ENCODE peak calls at places on chromosomes 11 and 22, in seven cellular contexts. E, X, M, Z, O, B and L are unnamed samples.

GRCh38 chr11:16925495-16926065 is 88.6 kb downstream of the PLEKHA7 start:
- DNase-seq in E (no peak), X (peak), M (no peak), Z (peak), O (peak), B (peak), L (peak)

GRCh38 chr11:68992743-68993255 is 12.0 kb upstream of the MRGPRD start:
- DNase-seq in E (no peak), X (no peak), M (no peak), Z (no peak), O (no peak), B (no peak), L (no peak)

GRCh38 chr22:25383278-25383820 is 163.9 kb downstream of the CRYBB2 start:
- DNase-seq in E (no peak), X (no peak), M (no peak), Z (no peak), O (no peak), B (no peak), L (no peak)

GRCh38 chr11:12995211-12995610 is 13.9 kb upstream of the RASSF10 start:
- DNase-seq in E (no peak), X (no peak), M (no peak), Z (no peak), O (no peak), B (no peak), L (no peak)

GRCh38 chr11:61082161-61082870 is 20.0 kb upstream of the CD5 start:
- DNase-seq in E (no peak), X (no peak), M (no peak), Z (no peak), O (peak), B (no peak), L (peak)

GRCh38 chr11:75035911-75036536 is 47.3 kb downstream of the NEU3 start:
- DNase-seq in E (no peak), X (no peak), M (peak), Z (no peak), O (peak), B (peak), L (peak)

GRCh38 chr11:55714982-55715888 is 53.2 kb downstream of the OR4C6 start:
- DNase-seq in E (peak), X (peak), M (peak), Z (no peak), O (no peak), B (no peak), L (no peak)

GRCh38 chr22:31650391-31650790 is 11.6 kb downstream of the PISD start:
- DNase-seq in E (no peak), X (no peak), M (peak), Z (no peak), O (no peak), B (no peak), L (peak)

GRCh38 chr11:58391879-58392278 is 14.8 kb downstream of the OR5B3 start:
- DNase-seq in E (no peak), X (no peak), M (peak), Z (no peak), O (no peak), B (no peak), L (no peak)

GRCh38 chr11:32115406-32115805 is 24.5 kb downstream of the RCN1 start:
- DNase-seq in E (no peak), X (no peak), M (no peak), Z (no peak), O (peak), B (no peak), L (no peak)

GRCh38 chr11:69588270-69588669 is 52.7 kb upstream of the CCND1 start:
- DNase-seq in E (no peak), X (no peak), M (peak), Z (no peak), O (no peak), B (no peak), L (peak)

GRCh38 chr11:110447897-110448522 is 18.3 kb downstream of the FDX1 start:
- DNase-seq in E (no peak), X (no peak), M (no peak), Z (no peak), O (peak), B (no peak), L (no peak)

GRCh38 chr11:120659076-120659475 is 147.5 kb downstream of the GRIK4 start:
- DNase-seq in E (no peak), X (no peak), M (no peak), Z (no peak), O (no peak), B (no peak), L (no peak)

GRCh38 chr11:114705280-114706024 is 27.1 kb downstream of the NXPE2 start:
- DNase-seq in E (no peak), X (no peak), M (no peak), Z (no peak), O (no peak), B (peak), L (no peak)

GRCh38 chr11:17697175-17697949 is 22.0 kb upstream of the MYOD1 start:
- DNase-seq in E (no peak), X (no peak), M (no peak), Z (no peak), O (no peak), B (no peak), L (no peak)

GRCh38 chr11:43614214-43614613 is 66.3 kb upstream of the HSD17B12 start:
- DNase-seq in E (no peak), X (no peak), M (no peak), Z (no peak), O (no peak), B (no peak), L (no peak)

GRCh38 chr11:45982656-45983470 is 60.4 kb downstream of the LARGE2 start:
- DNase-seq in E (peak), X (peak), M (peak), Z (no peak), O (peak), B (peak), L (peak)

GRCh38 chr11:13487661-13488030 is 8.2 kb downstream of the PTH start:
- DNase-seq in E (no peak), X (peak), M (peak), Z (no peak), O (no peak), B (peak), L (peak)

GRCh38 chr11:65871811-65872548 is 620 bp downstream of the EFEMP2 start:
- DNase-seq in E (no peak), X (no peak), M (peak), Z (no peak), O (no peak), B (no peak), L (no peak)

GRCh38 chr11:22922672-22923071 is 62.4 kb upstream of the CCDC179 start:
- DNase-seq in E (no peak), X (no peak), M (no peak), Z (no peak), O (no peak), B (no peak), L (no peak)

GRCh38 chr11:665707-666281 is 28.7 kb downstream of the DRD4 start:
- DNase-seq in E (no peak), X (no peak), M (no peak), Z (no peak), O (no peak), B (no peak), L (no peak)

GRCh38 chr11:83816572-83817187 is 530.5 kb upstream of the CCDC90B start:
- DNase-seq in E (peak), X (no peak), M (peak), Z (peak), O (peak), B (no peak), L (no peak)

GRCh38 chr22:39931271-39931670 is 28.9 kb upstream of the TMA7B start:
- DNase-seq in E (no peak), X (no peak), M (no peak), Z (no peak), O (no peak), B (no peak), L (no peak)

GRCh38 chr11:90229791-90230190 is 6.9 kb upstream of the CHORDC1 start:
- DNase-seq in E (no peak), X (no peak), M (peak), Z (no peak), O (no peak), B (no peak), L (no peak)